ENCODE peak calls at places on chromosomes 7 and 10, in ten cellular contexts. D, P, C, H, T, W, J, M, A and Q are unnamed samples. For H3K4me1 and H3K36me3, the result is how much of the 10 kb centered on the place peaks cover.

GRCh38 chr7:92682324-92682723 is 92.1 kb upstream of the FAM133B start:
- DNase-seq in D (no peak), P (no peak), C (no peak), H (no peak), T (no peak), W (peak), J (no peak), M (no peak), A (no peak), Q (no peak)

GRCh38 chr10:116771101-116771705 is 28.8 kb upstream of the HSPA12A start:
- DNase-seq in D (peak), P (no peak), C (peak), H (peak), T (peak), W (peak), J (peak), M (no peak), A (peak), Q (peak)

GRCh38 chr10:88792656-88793055 is 9.9 kb upstream of the LIPM start:
- DNase-seq in D (peak), P (no peak), C (peak), H (no peak), T (peak), W (no peak), J (no peak), M (no peak), A (peak), Q (no peak)

GRCh38 chr7:25244193-25244592 is 15.9 kb upstream of the NPVF start:
- DNase-seq in D (no peak), P (no peak), C (no peak), H (no peak), T (no peak), W (no peak), J (no peak), M (no peak), A (no peak), Q (no peak)

GRCh38 chr7:101924171-101924570 is 106.7 kb downstream of the CUX1 start:
- DNase-seq in D (no peak), P (peak), C (peak), H (peak), T (no peak), W (no peak), J (no peak), M (peak), A (no peak), Q (peak)

GRCh38 chr10:409403-410040 is 274.3 kb downstream of the ZMYND11 start:
- DNase-seq in D (no peak), P (no peak), C (peak), H (no peak), T (no peak), W (no peak), J (no peak), M (no peak), A (no peak), Q (no peak)

GRCh38 chr7:114842551-114843065 is 79.3 kb upstream of the MDFIC start:
- DNase-seq in D (no peak), P (no peak), C (no peak), H (no peak), T (no peak), W (no peak), J (no peak), M (no peak), A (no peak), Q (no peak)

GRCh38 chr7:27424231-27424630 is 181.6 kb downstream of the EVX1 start:
- DNase-seq in D (no peak), P (peak), C (no peak), H (no peak), T (no peak), W (no peak), J (no peak), M (no peak), A (no peak), Q (no peak)

GRCh38 chr10:82883588-82883987 is 1008.6 kb downstream of the NRG3 start:
- DNase-seq in D (no peak), P (no peak), C (no peak), H (no peak), T (no peak), W (no peak), J (no peak), M (no peak), A (no peak), Q (no peak)

GRCh38 chr7:27165655-27166474 is 528 bp upstream of the HOXA9 start:
- DNase-seq in D (peak), P (no peak), C (peak), H (peak), T (no peak), W (no peak), J (peak), M (no peak), A (no peak), Q (peak)

GRCh38 chr10:95881316-95881715 is 26.5 kb upstream of the CC2D2B start:
- DNase-seq in D (no peak), P (no peak), C (no peak), H (no peak), T (no peak), W (no peak), J (no peak), M (no peak), A (no peak), Q (no peak)

GRCh38 chr7:94509264-94509878 is at the start of gene CASD1:
- DNase-seq in D (peak), P (peak), C (peak), H (peak), T (peak), W (peak), J (peak), M (no peak), A (peak), Q (peak)

GRCh38 chr7:130831817-130832481 is 97.9 kb upstream of the KLF14 start:
- DNase-seq in D (no peak), P (peak), C (no peak), H (no peak), T (no peak), W (peak), J (no peak), M (peak), A (no peak), Q (no peak)

GRCh38 chr7:130649004-130649790 is 19.4 kb downstream of the COPG2 start:
- DNase-seq in D (no peak), P (no peak), C (no peak), H (no peak), T (no peak), W (no peak), J (no peak), M (peak), A (no peak), Q (no peak)

GRCh38 chr7:92765725-92766124 is 70.6 kb downstream of the CDK6 start:
- DNase-seq in D (no peak), P (no peak), C (no peak), H (no peak), T (no peak), W (no peak), J (no peak), M (peak), A (no peak), Q (no peak)

GRCh38 chr7:34759477-34760125 is 101.6 kb downstream of the NPSR1 start:
- DNase-seq in D (no peak), P (peak), C (no peak), H (no peak), T (no peak), W (peak), J (no peak), M (peak), A (no peak), Q (no peak)

GRCh38 chr10:13823046-13823711 is 236.4 kb downstream of the PRPF18 start:
- DNase-seq in D (no peak), P (no peak), C (no peak), H (no peak), T (no peak), W (no peak), J (no peak), M (no peak), A (no peak), Q (peak)

GRCh38 chr7:32846630-32847225 is 44.8 kb downstream of the KBTBD2 start:
- DNase-seq in D (peak), P (peak), C (peak), H (peak), T (peak), W (peak), J (peak), M (peak), A (peak), Q (peak)

GRCh38 chr7:49255061-49255460 is 330.7 kb downstream of the CDC14C start:
- DNase-seq in D (no peak), P (no peak), C (no peak), H (no peak), T (no peak), W (no peak), J (no peak), M (no peak), A (no peak), Q (no peak)

GRCh38 chr7:37320140-37320839 is 128.4 kb downstream of the ELMO1 start:
- DNase-seq in D (no peak), P (peak), C (no peak), H (no peak), T (no peak), W (peak), J (no peak), M (no peak), A (no peak), Q (no peak)

GRCh38 chr10:79424221-79425073 is 21.0 kb downstream of the ZCCHC24 start:
- DNase-seq in D (no peak), P (no peak), C (peak), H (peak), T (peak), W (peak), J (no peak), M (no peak), A (peak), Q (peak)
- H3K4me1 ChIP-seq in D (under half), P (under half), C (half or more), H (under half), T (under half), W (under half), J (half or more), M (under half), A (under half), Q (half or more)

GRCh38 chr7:28729276-28729675 is 228.9 kb downstream of the TRIL start:
- DNase-seq in D (no peak), P (no peak), C (no peak), H (no peak), T (peak), W (no peak), J (no peak), M (no peak), A (no peak), Q (no peak)

GRCh38 chr7:28726563-28726962 is 231.6 kb downstream of the TRIL start:
- DNase-seq in D (no peak), P (no peak), C (no peak), H (no peak), T (no peak), W (no peak), J (no peak), M (no peak), A (no peak), Q (no peak)

GRCh38 chr7:28732037-28732869 is 225.9 kb downstream of the TRIL start:
- DNase-seq in D (no peak), P (peak), C (no peak), H (peak), T (peak), W (no peak), J (no peak), M (no peak), A (no peak), Q (no peak)

GRCh38 chr7:28731092-28731491 is 227.0 kb downstream of the TRIL start:
- DNase-seq in D (no peak), P (peak), C (no peak), H (no peak), T (no peak), W (no peak), J (no peak), M (no peak), A (no peak), Q (no peak)

GRCh38 chr7:28729685-28730084 is 228.4 kb downstream of the TRIL start:
- DNase-seq in D (no peak), P (no peak), C (no peak), H (no peak), T (no peak), W (no peak), J (no peak), M (no peak), A (no peak), Q (no peak)
- H3K36me3 ChIP-seq in D (under half), P (under half), C (under half), H (under half), T (under half), W (under half), J (under half), M (under half), A (under half), Q (under half)

DNA sequence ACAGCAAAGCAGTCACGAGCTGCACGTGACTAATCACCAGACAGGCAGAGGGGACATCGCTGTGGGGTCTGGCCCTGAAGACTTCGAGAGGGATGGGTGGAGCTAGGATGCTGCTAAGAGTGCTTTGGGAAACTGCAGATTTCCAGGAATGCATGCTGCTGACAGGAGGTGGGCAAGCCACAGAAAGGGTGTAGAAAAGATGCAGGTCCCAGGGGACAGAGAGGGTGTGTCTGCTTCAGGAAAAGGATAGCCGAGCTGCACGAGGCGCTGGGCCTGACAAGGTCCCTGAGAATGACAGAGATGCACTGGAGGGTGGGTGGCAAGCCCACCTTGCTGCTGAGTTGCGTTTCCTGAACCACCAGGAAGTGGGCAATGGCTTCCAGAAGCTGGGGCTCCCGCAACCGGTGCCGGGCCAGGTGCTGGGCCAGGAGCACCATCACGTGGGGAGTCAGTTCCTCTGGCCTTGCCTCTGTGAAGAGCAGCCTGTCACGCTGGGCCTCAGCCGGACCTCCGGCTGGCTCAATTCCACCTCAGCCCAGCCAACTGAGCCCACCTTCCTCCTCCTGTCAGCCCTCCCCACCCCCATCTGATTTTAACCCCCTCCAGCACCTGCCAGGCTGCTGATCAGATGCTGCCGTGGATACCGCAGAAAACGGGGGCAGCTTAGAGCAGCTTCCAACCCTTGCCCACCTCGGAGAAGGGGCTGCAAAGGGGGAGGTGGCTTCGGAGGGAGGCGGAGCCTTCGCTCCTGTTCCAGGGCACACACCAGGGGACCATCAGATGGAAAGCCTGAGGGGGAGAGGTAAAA is 2.2 kb downstream of the FASTK start:
- DNase-seq in D (no peak), P (no peak), C (no peak), H (no peak), T (no peak), W (no peak), J (peak), M (no peak), A (no peak), Q (peak)
- TF ChIP-seq POLR2A in D (no peak), P (no peak), C (no peak), H (no peak), T (no peak), W (no peak), J (no peak), M (no peak), A (no peak), Q (no peak)

DNA sequence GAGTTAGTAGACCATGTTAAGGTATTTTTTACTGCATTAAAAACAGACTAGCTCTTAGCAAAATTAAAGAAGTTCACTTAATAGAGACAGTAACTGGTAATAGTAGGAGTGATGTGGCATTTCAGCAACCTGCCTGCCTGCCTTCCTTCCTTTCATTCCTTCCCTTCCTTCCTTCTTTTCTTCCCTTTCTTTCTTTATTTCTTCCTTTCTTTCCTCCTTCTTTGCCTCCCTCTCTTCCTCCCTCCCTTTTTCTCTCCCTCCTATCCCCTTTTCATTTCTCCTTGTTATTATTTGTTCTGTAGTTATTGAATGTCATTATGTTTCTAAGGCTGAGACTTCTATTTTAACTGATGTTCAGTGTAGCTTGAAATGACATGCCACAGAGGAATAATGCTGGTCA is 146.5 kb upstream of the WNT16 start:
- DNase-seq in D (no peak), P (no peak), C (no peak), H (no peak), T (no peak), W (no peak), J (no peak), M (no peak), A (no peak), Q (no peak)
- H3K4me1 ChIP-seq in D (under half), P (under half), C (under half), H (under half), T (under half), W (under half), J (under half), M (under half), A (under half), Q (under half)

DNA sequence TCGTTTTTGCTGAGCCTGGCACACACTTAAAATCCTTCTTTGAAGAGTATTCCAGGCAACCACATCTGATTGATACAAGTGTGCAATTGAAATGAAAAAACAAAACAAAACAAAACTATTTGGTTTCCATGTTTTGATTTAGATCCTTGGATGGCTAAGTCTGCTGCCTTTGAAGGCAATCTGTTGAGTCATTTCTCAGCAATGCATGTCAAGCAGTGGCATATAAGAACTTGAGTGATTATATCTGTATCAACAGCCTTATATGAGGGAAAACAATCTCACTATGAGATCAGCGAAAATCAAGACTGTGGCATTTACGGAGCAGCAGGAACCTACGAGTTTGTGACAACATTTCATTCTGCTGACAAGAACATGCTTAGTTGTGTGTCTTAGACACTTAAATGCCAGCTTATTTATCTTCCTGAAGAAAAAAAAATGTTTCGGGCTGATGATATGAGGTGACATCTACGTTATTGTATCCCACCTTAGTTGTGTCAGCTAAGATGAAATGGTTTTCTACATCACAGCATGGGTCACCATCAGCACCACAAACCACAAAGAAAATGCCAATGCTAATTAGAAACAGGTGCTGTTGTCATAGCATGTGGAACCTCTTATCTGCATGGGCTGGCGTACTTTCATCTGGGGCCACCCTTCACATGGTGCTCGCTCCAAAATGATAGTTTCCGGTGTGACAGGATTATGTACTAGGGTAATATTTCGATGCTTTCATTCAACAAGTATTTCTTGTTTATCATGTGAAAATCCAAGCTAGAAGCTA is 1085.5 kb downstream of the SORCS1 start:
- DNase-seq in D (no peak), P (no peak), C (no peak), H (no peak), T (no peak), W (no peak), J (no peak), M (no peak), A (no peak), Q (no peak)
- H3K36me3 ChIP-seq in D (under half), P (under half), C (under half), H (under half), T (under half), W (under half), J (under half), M (under half), A (under half), Q (under half)

GRCh38 chr7:22082553-22082885 is 136.8 kb upstream of the CDCA7L start:
- DNase-seq in D (no peak), P (no peak), C (no peak), H (no peak), T (no peak), W (no peak), J (no peak), M (no peak), A (no peak), Q (no peak)

GRCh38 chr7:22083711-22084289 is 138.1 kb upstream of the CDCA7L start:
- DNase-seq in D (peak), P (no peak), C (no peak), H (no peak), T (peak), W (no peak), J (no peak), M (no peak), A (peak), Q (no peak)

GRCh38 chr7:22087861-22088260 is 142.2 kb upstream of the CDCA7L start:
- DNase-seq in D (no peak), P (no peak), C (no peak), H (no peak), T (no peak), W (no peak), J (no peak), M (no peak), A (no peak), Q (no peak)

DNA sequence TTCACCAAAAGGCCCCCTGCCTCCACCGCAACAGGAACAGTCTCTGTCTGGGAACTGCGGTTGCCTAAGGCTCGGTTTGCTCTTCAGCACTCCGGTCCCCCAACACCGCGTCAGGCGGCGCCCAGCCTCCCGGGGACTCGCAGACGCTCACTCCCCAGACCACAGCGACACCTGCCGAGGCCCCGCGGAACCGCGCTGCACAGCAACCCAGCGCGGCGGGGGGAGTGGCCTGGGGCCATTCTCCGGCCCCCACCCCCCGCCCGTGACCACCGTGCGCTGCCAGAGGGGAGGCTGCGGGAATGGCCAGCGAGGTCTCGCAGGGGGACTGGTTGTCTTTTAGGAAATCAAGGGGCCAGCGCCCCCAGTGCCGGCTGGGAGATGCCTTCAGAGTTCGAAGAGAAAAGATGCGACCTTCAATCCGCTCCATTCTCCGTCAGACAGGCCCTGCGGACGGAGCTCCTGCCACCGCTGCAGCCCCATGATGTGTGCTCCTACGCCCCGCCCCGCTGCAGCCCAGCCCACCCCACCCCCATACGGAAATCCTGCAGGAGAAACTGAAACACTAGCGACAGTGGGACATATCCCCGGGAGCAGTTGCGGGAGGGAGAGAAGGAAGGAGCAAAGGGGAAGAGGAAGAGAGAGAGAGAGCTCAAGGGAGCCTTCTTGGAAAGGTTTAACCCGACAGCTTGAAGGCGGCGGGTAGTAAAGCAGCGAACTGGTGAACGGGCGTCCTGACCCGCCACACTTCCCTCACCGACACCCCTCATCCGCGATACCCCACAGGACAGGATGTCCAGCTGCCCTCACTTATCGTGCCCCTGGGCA is 137.4 kb upstream of the CDCA7L start:
- DNase-seq in D (peak), P (peak), C (peak), H (peak), T (peak), W (peak), J (peak), M (peak), A (peak), Q (peak)
- TF ChIP-seq POLR2A in D (no peak), P (peak), C (no peak), H (peak), T (peak), W (no peak), J (no peak), M (no peak), A (peak), Q (no peak)